ENCODE peak calls at places on chromosomes 12 and 14, in eight cellular contexts. D, Z, Y, N, U, L, X and G are unnamed samples.

GRCh38 chr12:28974166-28974565 is 174.9 kb upstream of the FAR2 start:
- DNase-seq in X (no peak), D (no peak), Z (no peak), N (no peak), L (no peak), Y (no peak), U (no peak), G (no peak)

GRCh38 chr14:61668267-61668666 is 27.0 kb upstream of the HIF1A start:
- DNase-seq in Y (no peak), Z (no peak), D (no peak), N (no peak), U (no peak), L (no peak), X (peak; percentile 28), G (no peak)

GRCh38 chr12:110168732-110169455 is 44.7 kb downstream of the IFT81 start:
- DNase-seq in Y (no peak), X (no peak), L (no peak), U (no peak), N (no peak), D (no peak), Z (no peak), G (no peak)

GRCh38 chr12:77402726-77403125 is 337.4 kb upstream of the E2F7 start:
- DNase-seq in Y (peak; percentile 8), Z (no peak), L (no peak), X (no peak), U (no peak), N (no peak), D (no peak), G (peak; percentile 17)

GRCh38 chr14:100523131-100523530 is 64.1 kb downstream of the BEGAIN start:
- DNase-seq in X (no peak), Z (no peak), Y (no peak), U (no peak), D (no peak), N (no peak), L (no peak), G (no peak)

GRCh38 chr14:36271939-36272907 is 48.2 kb downstream of the MBIP start:
- DNase-seq in N (no peak), X (no peak), D (peak; percentile 18), L (no peak), Z (peak; percentile 13), U (no peak), Y (no peak), G (no peak)

GRCh38 chr14:89773644-89774316 is 180.8 kb downstream of the EFCAB11 start:
- DNase-seq in U (no peak), X (peak; percentile 22), Y (peak; percentile 46), D (peak; percentile 79), N (no peak), L (peak; percentile 64), Z (peak; percentile 66), G (peak; percentile 55)

GRCh38 chr14:49868720-49869114 is 16.1 kb upstream of the NEMF start:
- DNase-seq in U (no peak), Z (no peak), N (no peak), L (no peak), D (no peak), Y (no peak), X (no peak), G (no peak)

GRCh38 chr14:72503696-72504368 is 390.1 kb downstream of the DPF3 start:
- DNase-seq in Z (no peak), X (peak; percentile 6), N (no peak), Y (no peak), L (no peak), D (no peak), U (no peak), G (no peak)